ENCODE peak calls at places on chromosomes 3 and 15, in eight cellular contexts. C is SJSA1; B is activated CD8-positive, alpha-beta memory T cell treated with anti-CD3 and anti-CD28 coated beads, Interleukin-2, amount 50 U/mL, for 48 hours; Q is GM13976; V is brain microvascular endothelial cell; G is naive thymus-derived CD8-positive, alpha-beta T cell; Y is adrenal gland; D is T-helper 17 cell. E is an unnamed sample.

GRCh38 chr3:99637381-99638111 is 848 bp upstream of the COL8A1 start:
- DNase-seq in C (peak), B (no peak), Q (peak), V (peak), G (no peak), Y (peak), D (no peak), E (no peak)

GRCh38 chr3:121483290-121483689 is 62.5 kb downstream of the POLQ start:
- DNase-seq in C (no peak), B (no peak), Q (no peak), V (no peak), G (no peak), Y (no peak), D (no peak), E (no peak)

GRCh38 chr15:84685304-84685703 is 27.3 kb upstream of the NMB start:
- DNase-seq in C (peak), B (no peak), Q (no peak), V (peak), G (no peak), Y (peak), D (no peak), E (no peak)

GRCh38 chr15:62262305-62262941 is 97.3 kb upstream of the C2CD4B start:
- DNase-seq in C (no peak), B (no peak), Q (no peak), V (no peak), G (no peak), Y (no peak), D (no peak), E (no peak)

GRCh38 chr3:135008326-135008725 is 213.3 kb downstream of the EPHB1 start:
- DNase-seq in C (no peak), B (no peak), Q (no peak), V (no peak), G (no peak), Y (no peak), D (no peak), E (no peak)

GRCh38 chr3:12716605-12717121 is 42.4 kb downstream of the TMEM40 start:
- DNase-seq in C (no peak), B (no peak), Q (no peak), V (peak), G (no peak), Y (no peak), D (no peak), E (no peak)

GRCh38 chr3:17645074-17645698 is 97.2 kb downstream of the TBC1D5 start:
- DNase-seq in C (no peak), B (no peak), Q (no peak), V (peak), G (no peak), Y (no peak), D (no peak), E (no peak)

GRCh38 chr3:172065967-172066762 is 26.8 kb downstream of the FNDC3B start:
- DNase-seq in C (no peak), B (no peak), Q (no peak), V (peak), G (no peak), Y (no peak), D (no peak), E (no peak)

GRCh38 chr3:175672119-175672689 is 813.1 kb downstream of the NAALADL2 start:
- DNase-seq in C (no peak), B (no peak), Q (no peak), V (no peak), G (no peak), Y (no peak), D (no peak), E (no peak)

GRCh38 chr15:53212785-53213184 is 422.6 kb upstream of the ONECUT1 start:
- DNase-seq in C (no peak), B (no peak), Q (no peak), V (no peak), G (no peak), Y (no peak), D (no peak), E (no peak)

GRCh38 chr15:89845305-89845893 is 30.7 kb upstream of the ANPEP start:
- DNase-seq in C (no peak), B (no peak), Q (no peak), V (peak), G (no peak), Y (no peak), D (no peak), E (no peak)

GRCh38 chr3:141305436-141305835 is 62.9 kb upstream of the ZBTB38 start:
- DNase-seq in C (no peak), B (no peak), Q (no peak), V (peak), G (no peak), Y (no peak), D (no peak), E (no peak)

GRCh38 chr3:118714800-118715199 is 319.8 kb downstream of the IGSF11 start:
- DNase-seq in C (no peak), B (no peak), Q (no peak), V (no peak), G (no peak), Y (no peak), D (no peak), E (no peak)

GRCh38 chr3:69051796-69052566 is at the start of gene TMF1:
- DNase-seq in C (peak), B (peak), Q (peak), V (peak), G (peak), Y (peak), D (peak), E (peak)

GRCh38 chr15:80890341-80890972 is 99.2 kb downstream of the MESD start:
- DNase-seq in C (no peak), B (no peak), Q (no peak), V (peak), G (no peak), Y (no peak), D (no peak), E (no peak)

GRCh38 chr3:23659840-23660430 is 145.8 kb upstream of the UBE2E1 start:
- DNase-seq in C (no peak), B (no peak), Q (no peak), V (no peak), G (no peak), Y (no peak), D (no peak), E (no peak)

GRCh38 chr3:179558742-179559364 is 3.9 kb upstream of the ACTL6A start:
- DNase-seq in C (peak), B (no peak), Q (peak), V (peak), G (peak), Y (peak), D (no peak), E (peak)

GRCh38 chr3:191728186-191728585 is 267.2 kb downstream of the PYDC2 start:
- DNase-seq in C (no peak), B (no peak), Q (no peak), V (no peak), G (no peak), Y (no peak), D (no peak), E (no peak)

GRCh38 chr3:53881691-53882593 is at the start of gene ACTR8:
- DNase-seq in C (peak), B (peak), Q (peak), V (peak), G (peak), Y (peak), D (peak), E (peak)

GRCh38 chr3:39275052-39275451 is 4.8 kb downstream of the CX3CR1 start:
- DNase-seq in C (no peak), B (peak), Q (no peak), V (no peak), G (no peak), Y (no peak), D (no peak), E (no peak)

GRCh38 chr3:14428087-14429067 is 26.0 kb downstream of the SLC6A6 start:
- DNase-seq in C (no peak), B (no peak), Q (no peak), V (no peak), G (no peak), Y (peak), D (no peak), E (no peak)

GRCh38 chr3:186734095-186734494 is 16.9 kb downstream of the KNG1 start:
- DNase-seq in C (no peak), B (no peak), Q (no peak), V (no peak), G (no peak), Y (no peak), D (no peak), E (no peak)

GRCh38 chr3:194111336-194111735 is 24.6 kb upstream of the HES1 start:
- DNase-seq in C (no peak), B (no peak), Q (no peak), V (no peak), G (no peak), Y (no peak), D (no peak), E (no peak)

GRCh38 chr15:85282504-85283115 is 97.8 kb upstream of the AKAP13 start:
- DNase-seq in C (peak), B (no peak), Q (no peak), V (peak), G (no peak), Y (peak), D (no peak), E (no peak)

GRCh38 chr3:12224181-12225147 is 64.4 kb upstream of the PPARG start:
- DNase-seq in C (no peak), B (no peak), Q (no peak), V (peak), G (no peak), Y (no peak), D (no peak), E (no peak)

GRCh38 chr3:175338775-175339535 is 479.8 kb downstream of the NAALADL2 start:
- DNase-seq in C (peak), B (no peak), Q (no peak), V (peak), G (no peak), Y (no peak), D (no peak), E (no peak)

GRCh38 chr3:151863611-151864010 is 9.8 kb upstream of the SUCNR1 start:
- DNase-seq in C (no peak), B (no peak), Q (no peak), V (peak), G (no peak), Y (no peak), D (no peak), E (no peak)

GRCh38 chr15:58748040-58748786 is 1.3 kb downstream of the ADAM10 start:
- DNase-seq in C (no peak), B (no peak), Q (peak), V (no peak), G (peak), Y (no peak), D (no peak), E (no peak)

GRCh38 chr3:112013058-112013783 is 14.5 kb downstream of the TAGLN3 start:
- DNase-seq in C (peak), B (peak), Q (peak), V (peak), G (peak), Y (peak), D (peak), E (no peak)

GRCh38 chr3:171125010-171125409 is 98.5 kb upstream of the SLC2A2 start:
- DNase-seq in C (no peak), B (no peak), Q (no peak), V (peak), G (no peak), Y (no peak), D (no peak), E (no peak)

GRCh38 chr15:84982301-84982920 is 755 bp downstream of the PDE8A start:
- DNase-seq in C (peak), B (peak), Q (no peak), V (no peak), G (peak), Y (peak), D (peak), E (no peak)

GRCh38 chr3:242986-243706 is 46.6 kb downstream of the CHL1 start:
- DNase-seq in C (no peak), B (no peak), Q (no peak), V (no peak), G (no peak), Y (no peak), D (no peak), E (no peak)

GRCh38 chr3:119628390-119628789 is 30.7 kb downstream of the PLA1A start:
- DNase-seq in C (no peak), B (no peak), Q (no peak), V (no peak), G (no peak), Y (no peak), D (no peak), E (no peak)

GRCh38 chr15:74470631-74471396 is 9.9 kb upstream of the UBL7 start:
- DNase-seq in C (no peak), B (no peak), Q (no peak), V (no peak), G (no peak), Y (no peak), D (no peak), E (no peak)

E was measured in 8988T.